ENCODE peak calls at places on chromosomes 6 and 20, in seven cellular contexts. Y is stimulated activated naive CD4-positive, alpha-beta T cell; E is glutamatergic neuron; B is effector CD4-positive, alpha-beta T cell; H is psoas muscle; P is stimulated activated CD4-positive, alpha-beta T cell treated with anti-CD3 and anti-CD28 coated beads, Interleukin-15, amount 100 ng/mL, for 1 hour; M is globus pallidus. X is an unnamed sample.

GRCh38 chr20:44409132-44409600 is 53.7 kb downstream of the HNF4A start:
- DNase-seq in Y (no peak), E (no peak), B (no peak), H (no peak), P (no peak), M (no peak), X (no peak)

GRCh38 chr6:164826831-164827468 is 482.5 kb downstream of the C6orf118 start:
- DNase-seq in Y (no peak), E (no peak), B (no peak), H (no peak), P (no peak), M (no peak), X (no peak)

GRCh38 chr20:59537991-59538390 is 66.3 kb upstream of the PHACTR3 start:
- DNase-seq in Y (no peak), E (no peak), B (no peak), H (no peak), P (no peak), M (no peak), X (no peak)

GRCh38 chr20:51531141-51531710 is 11.3 kb downstream of the NFATC2 start:
- DNase-seq in Y (no peak), E (no peak), B (peak; percentile 69), H (no peak), P (peak; percentile 39), M (no peak), X (no peak)

GRCh38 chr6:105779113-105779512 is 307.0 kb upstream of the PRDM1 start:
- DNase-seq in Y (no peak), E (no peak), B (no peak), H (no peak), P (no peak), M (no peak), X (no peak)

GRCh38 chr20:46998497-46999190 is 104.0 kb downstream of the EYA2 start:
- DNase-seq in Y (no peak), E (no peak), B (no peak), H (no peak), P (no peak), M (no peak), X (no peak)

GRCh38 chr6:158837684-158838625 is 18.8 kb upstream of the EZR start:
- DNase-seq in Y (no peak), E (no peak), B (no peak), H (no peak), P (no peak), M (no peak), X (no peak)

GRCh38 chr20:43983359-43983758 is 68.7 kb downstream of the TOX2 start:
- DNase-seq in Y (no peak), E (no peak), B (no peak), H (no peak), P (no peak), M (no peak), X (no peak)

GRCh38 chr6:223136-223535 is 69.2 kb upstream of the DUSP22 start:
- DNase-seq in Y (no peak), E (no peak), B (no peak), H (no peak), P (no peak), M (no peak), X (no peak)

GRCh38 chr6:42777126-42777822 is 4.6 kb upstream of the BICRAL start:
- DNase-seq in Y (no peak), E (no peak), B (no peak), H (no peak), P (no peak), M (no peak), X (no peak)

GRCh38 chr6:110255356-110255755 is 75.1 kb downstream of the CDC40 start:
- DNase-seq in Y (no peak), E (peak; percentile 23), B (no peak), H (no peak), P (no peak), M (no peak), X (peak; percentile 24)

GRCh38 chr20:4585104-4585753 is 136.5 kb upstream of the PRND start:
- DNase-seq in Y (no peak), E (no peak), B (no peak), H (no peak), P (no peak), M (no peak), X (no peak)

GRCh38 chr6:158207452-158207788 is 39.3 kb downstream of the GTF2H5 start:
- DNase-seq in Y (peak; percentile 4), E (no peak), B (no peak), H (no peak), P (no peak), M (no peak), X (no peak)

GRCh38 chr6:28497306-28497705 is 18.3 kb downstream of the GPX6 start:
- DNase-seq in Y (no peak), E (no peak), B (no peak), H (no peak), P (no peak), M (no peak), X (no peak)

GRCh38 chr6:42745083-42745637 is 743 bp downstream of the TBCC start:
- DNase-seq in Y (no peak), E (peak; percentile 40), B (peak; percentile 13), H (peak; percentile 40), P (no peak), M (peak; percentile 18), X (peak; percentile 40)

GRCh38 chr20:33229843-33230242 is 6.0 kb upstream of the BPIFA1 start:
- DNase-seq in Y (no peak), E (no peak), B (no peak), H (no peak), P (no peak), M (no peak), X (no peak)

GRCh38 chr6:47435254-47435612 is 42.4 kb upstream of the CD2AP start:
- DNase-seq in Y (no peak), E (no peak), B (no peak), H (no peak), P (no peak), M (no peak), X (no peak)

GRCh38 chr20:38671701-38672292 is 52.5 kb upstream of the SLC32A1 start:
- DNase-seq in Y (no peak), E (no peak), B (no peak), H (no peak), P (no peak), M (no peak), X (no peak)

GRCh38 chr6:41428402-41428994 is 93.1 kb downstream of the NCR2 start:
- DNase-seq in Y (no peak), E (no peak), B (no peak), H (peak; percentile 33), P (no peak), M (peak; percentile 47), X (no peak)

GRCh38 chr20:38115205-38115604 is 49.9 kb downstream of the TGM2 start:
- DNase-seq in Y (no peak), E (no peak), B (no peak), H (no peak), P (no peak), M (no peak), X (no peak)

GRCh38 chr20:20564279-20564678 is 148.2 kb downstream of the RALGAPA2 start:
- DNase-seq in Y (no peak), E (no peak), B (no peak), H (no peak), P (no peak), M (no peak), X (no peak)

GRCh38 chr6:144993870-144994269 is 708.7 kb downstream of the UTRN start:
- DNase-seq in Y (no peak), E (no peak), B (no peak), H (no peak), P (no peak), M (no peak), X (no peak)

GRCh38 chr20:13492001-13492480 is 146.7 kb downstream of the TASP1 start:
- DNase-seq in Y (no peak), E (no peak), B (no peak), H (peak; percentile 21), P (no peak), M (peak; percentile 2), X (no peak)

GRCh38 chr6:168370310-168370991 is 50.9 kb upstream of the DACT2 start:
- DNase-seq in Y (no peak), E (peak; percentile 92), B (peak; percentile 21), H (peak; percentile 77), P (peak; percentile 18), M (peak; percentile 42), X (peak; percentile 74)

GRCh38 chr6:1580109-1580508 is 29.6 kb upstream of the FOXC1 start:
- DNase-seq in Y (no peak), E (no peak), B (no peak), H (no peak), P (no peak), M (no peak), X (no peak)

GRCh38 chr6:91822581-91822980 is 1235.7 kb upstream of the MAP3K7 start:
- DNase-seq in Y (no peak), E (no peak), B (no peak), H (no peak), P (no peak), M (no peak), X (no peak)

GRCh38 chr6:170285482-170285881 is 5.4 kb downstream of the DLL1 start:
- DNase-seq in Y (no peak), E (no peak), B (no peak), H (no peak), P (no peak), M (no peak), X (no peak)

GRCh38 chr20:40753472-40753871 is 64.4 kb upstream of the MAFB start:
- DNase-seq in Y (no peak), E (no peak), B (no peak), H (no peak), P (no peak), M (no peak), X (no peak)

GRCh38 chr6:33607126-33607783 is 13.9 kb upstream of the ITPR3 start:
- DNase-seq in Y (no peak), E (no peak), B (no peak), H (no peak), P (no peak), M (no peak), X (no peak)

GRCh38 chr6:41306187-41306854 is 19.8 kb upstream of the TREM1 start:
- DNase-seq in Y (no peak), E (peak; percentile 35), B (peak; percentile 27), H (no peak), P (no peak), M (no peak), X (peak; percentile 21)

GRCh38 chr6:74870403-74870802 is 335.4 kb downstream of the COL12A1 start:
- DNase-seq in Y (no peak), E (no peak), B (no peak), H (no peak), P (no peak), M (no peak), X (no peak)

GRCh38 chr6:148973809-148974208 is 227.0 kb downstream of the UST start:
- DNase-seq in Y (no peak), E (no peak), B (no peak), H (no peak), P (no peak), M (peak; percentile 33), X (peak; percentile 31)

X was measured in adrenal gland.